ENCODE peak calls at places on chromosomes 13 and 19, in four cellular contexts. I, F, X and J are unnamed samples.

GRCh38 chr13:64078025-64078424 is 2662.4 kb upstream of the PCDH20 start:
- DNase-seq in F (no peak), X (no peak), I (no peak), J (no peak)

GRCh38 chr13:107587681-107588080 is 627.7 kb downstream of the LIG4 start:
- DNase-seq in X (no peak), I (no peak), F (no peak), J (no peak)

GRCh38 chr13:98466634-98467236 is 110.2 kb downstream of the STK24 start:
- DNase-seq in X (no peak), I (peak), F (no peak), J (peak)

GRCh38 chr19:5968431-5969373 is 9.2 kb downstream of the RANBP3 start:
- DNase-seq in F (no peak), X (no peak), I (peak), J (no peak)

GRCh38 chr19:45153339-45154063 is 7.3 kb downstream of the NKPD1 start:
- DNase-seq in X (peak), F (no peak), I (peak), J (peak)

GRCh38 chr19:19345970-19346369 is 25.3 kb downstream of the MAU2 start:
- DNase-seq in F (no peak), I (no peak), X (no peak), J (no peak)

GRCh38 chr19:16541526-16542044 is 652 bp downstream of the CHERP start:
- DNase-seq in F (no peak), I (peak), X (no peak), J (peak)

GRCh38 chr13:39767791-39768564 is 112.5 kb downstream of the COG6 start:
- DNase-seq in F (peak), X (no peak), I (peak), J (no peak)

GRCh38 chr13:94335786-94336357 is 143.6 kb downstream of the DCT start:
- DNase-seq in I (no peak), F (no peak), X (no peak), J (no peak)

GRCh38 chr13:99385940-99386339 is 78.7 kb upstream of the GPR183 start:
- DNase-seq in X (no peak), F (no peak), I (no peak), J (no peak)

GRCh38 chr13:98324105-98324504 is 147.0 kb upstream of the RNF113B start:
- DNase-seq in X (no peak), I (no peak), F (no peak), J (no peak)

GRCh38 chr13:104416973-104417372 is 1350.8 kb upstream of the SLC10A2 start:
- DNase-seq in I (no peak), X (no peak), F (no peak), J (no peak)

GRCh38 chr19:1063030-1063908 is 3.7 kb upstream of the ARHGAP45 start:
- DNase-seq in X (no peak), I (peak), F (peak), J (peak)

GRCh38 chr19:34867631-34868030 is 59.1 kb upstream of the ZNF30 start:
- DNase-seq in I (no peak), F (no peak), X (no peak), J (no peak)
- TF ChIP-seq CTCF in I (no peak), F (no peak), X (no peak), J (no peak)

GRCh38 chr13:113024466-113024865 is 55.5 kb downstream of the MCF2L start:
- DNase-seq in F (no peak), X (no peak), I (no peak), J (no peak)
- TF ChIP-seq CTCF in F (no peak), X (no peak), I (no peak), J (no peak)

DNA sequence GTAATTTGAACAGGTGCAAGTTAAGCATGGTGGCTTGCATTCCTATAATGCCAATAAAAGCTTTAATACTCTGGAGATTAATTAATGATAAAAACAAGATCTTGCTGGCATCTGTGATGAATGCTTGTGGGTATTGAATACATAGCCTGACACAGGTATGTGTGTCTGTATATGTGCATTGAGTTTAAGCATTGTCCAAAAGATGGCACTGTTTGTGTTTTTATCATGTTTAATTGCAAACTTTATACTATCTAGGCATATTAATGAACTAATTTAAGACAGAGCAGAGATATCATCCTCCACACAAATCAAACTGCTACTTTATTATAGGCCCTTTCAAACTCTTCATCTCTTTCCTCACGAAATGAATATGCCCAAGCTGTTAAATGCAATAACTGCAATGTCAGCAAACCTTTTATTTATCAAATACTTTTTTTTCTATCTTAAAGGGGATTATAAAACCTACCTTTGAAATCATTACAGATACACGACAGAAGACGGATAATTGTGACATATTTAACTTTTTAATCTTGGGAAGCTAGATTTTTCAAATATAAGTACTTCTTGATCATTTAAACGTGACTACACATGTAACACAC is 86.5 kb downstream of the TNFSF11 start:
- DNase-seq in F (no peak), I (no peak), X (no peak), J (no peak)
- TF ChIP-seq CTCF in F (no peak), I (no peak), X (peak), J (no peak)

DNA sequence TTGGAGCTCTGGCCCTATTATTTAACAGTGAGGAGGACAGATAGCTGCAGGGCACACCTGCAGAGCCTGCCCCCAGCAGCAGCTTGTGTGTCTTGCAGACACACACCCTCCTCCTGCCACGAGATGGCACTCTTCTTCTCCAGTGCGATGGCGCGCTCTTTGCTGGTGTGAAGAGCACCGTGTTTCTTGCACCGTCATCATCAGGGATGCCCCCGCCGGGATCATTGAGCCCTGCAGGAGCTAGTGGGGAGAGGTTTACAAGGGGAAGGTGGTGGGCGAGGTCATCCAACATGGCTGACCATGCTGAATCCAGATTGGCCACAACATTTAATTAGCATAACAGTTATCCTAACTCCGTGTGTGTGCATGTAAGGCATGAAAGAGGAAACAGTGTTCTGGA is 105.6 kb downstream of the RAB20 start:
- DNase-seq in I (peak), F (peak), X (peak), J (peak)
- TF ChIP-seq CTCF in I (peak), F (peak), X (peak), J (peak)

DNA sequence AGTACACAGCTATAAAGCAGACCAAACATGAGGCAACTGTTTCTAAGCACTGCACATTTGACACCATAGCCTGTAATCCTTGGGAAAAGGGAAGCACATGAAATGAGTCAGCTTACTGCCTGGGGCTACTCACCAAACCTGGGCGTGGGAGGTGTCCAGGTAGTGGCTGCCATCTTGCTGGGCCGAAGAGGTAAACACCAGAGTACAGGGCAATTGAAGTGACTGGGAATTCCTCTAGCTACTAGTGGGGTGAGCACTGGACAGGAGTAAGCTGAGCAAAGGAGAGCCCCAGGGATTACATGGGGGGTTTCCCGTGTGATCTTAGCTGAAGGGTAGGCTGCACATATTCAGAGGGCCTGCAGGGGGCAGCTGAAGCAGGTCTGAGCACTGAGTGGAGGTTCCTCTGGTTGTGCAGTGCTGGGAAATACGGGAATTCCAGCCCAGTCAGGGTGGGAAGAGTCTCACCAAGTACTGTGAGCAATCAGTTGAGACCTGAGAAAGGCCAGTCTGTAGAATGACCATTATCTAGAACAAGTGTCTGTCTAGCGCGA is 140.5 kb downstream of the SLC7A1 start:
- DNase-seq in I (peak), F (no peak), X (no peak), J (peak)
- TF ChIP-seq CTCF in I (peak), F (no peak), X (peak), J (peak)

DNA sequence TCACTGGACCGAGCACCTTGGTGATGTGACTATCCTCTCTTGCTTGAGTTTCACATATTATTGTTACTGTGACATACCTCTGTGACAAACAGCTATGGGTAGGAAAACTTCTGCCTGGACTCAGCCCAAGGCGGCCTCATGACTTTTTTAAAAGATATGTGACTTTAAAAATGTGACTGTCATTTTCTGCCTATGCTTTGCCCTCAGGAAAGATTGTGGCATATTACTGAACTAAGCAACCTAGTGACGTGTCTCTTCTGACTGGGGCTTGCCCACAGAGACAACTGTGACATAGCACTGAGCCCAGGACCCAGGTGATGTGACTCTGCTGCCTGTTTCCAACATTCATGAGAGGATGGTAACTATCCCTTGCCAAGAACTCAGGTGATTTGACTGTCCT is 84.8 kb downstream of the ZNF728 start:
- DNase-seq in X (no peak), F (no peak), I (no peak), J (no peak)
- TF ChIP-seq CTCF in X (no peak), F (no peak), I (no peak), J (no peak)

GRCh38 chr13:77492982-77493381 is 42.5 kb upstream of the SCEL start:
- DNase-seq in X (no peak), F (no peak), I (no peak), J (peak)
- TF ChIP-seq CTCF in X (peak), F (no peak), I (peak), J (peak)

GRCh38 chr13:30038884-30039283 is 188.5 kb upstream of the UBL3 start:
- DNase-seq in F (no peak), X (no peak), I (no peak), J (no peak)
- TF ChIP-seq CTCF in F (no peak), X (no peak), I (no peak), J (no peak)

GRCh38 chr13:59742467-59742866 is 421.3 kb downstream of the DIAPH3 start:
- DNase-seq in X (no peak), I (no peak), F (no peak), J (no peak)
- TF ChIP-seq CTCF in X (no peak), I (no peak), F (no peak), J (no peak)

DNA sequence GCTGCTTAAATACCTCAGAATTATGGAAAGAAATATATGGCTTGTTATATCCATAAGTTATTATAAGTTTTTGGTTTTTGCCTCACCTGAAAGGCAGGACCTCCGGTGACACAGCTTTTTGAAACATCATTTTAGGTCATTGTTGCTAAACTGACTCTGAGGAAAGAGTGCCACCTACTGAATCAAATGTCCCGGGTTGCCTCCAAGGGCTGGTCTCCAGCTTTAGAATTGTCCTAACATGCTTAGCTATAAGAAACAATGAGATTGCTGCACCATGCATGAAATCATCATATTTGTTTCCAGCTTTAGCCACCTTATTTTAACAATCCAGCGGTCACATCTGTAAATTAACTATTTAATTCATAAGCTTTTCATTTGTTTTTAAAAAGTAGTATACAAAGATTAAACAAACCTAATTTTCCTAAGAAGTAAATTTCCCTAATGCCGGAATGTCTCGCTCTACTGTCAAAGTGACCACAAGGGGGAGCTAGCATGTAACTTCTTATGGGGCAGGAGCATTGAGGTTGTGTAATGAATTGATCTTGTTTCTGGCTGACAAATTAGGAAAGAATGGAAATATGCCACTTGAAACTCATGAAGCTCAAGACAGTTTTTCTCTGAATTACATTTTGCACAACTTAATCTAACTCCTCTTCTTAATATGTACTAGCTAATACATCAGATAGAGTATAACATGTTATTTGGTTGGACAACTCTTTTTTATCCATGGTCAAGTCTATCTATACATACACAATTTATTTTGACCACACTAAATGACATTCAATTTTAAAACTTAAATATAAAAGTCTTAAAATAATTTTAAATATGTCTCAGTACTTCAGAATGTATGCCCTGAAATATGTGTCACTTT is 6.7 kb upstream of the PCDH17 start:
- DNase-seq in I (peak), F (no peak), X (no peak), J (peak)
- TF ChIP-seq CTCF in I (peak), F (peak), X (peak), J (peak)